ENCODE peak calls at places on chromosomes 13 and 19, in six cellular contexts. Z, H, I, V, Y and G are unnamed samples.

GRCh38 chr19:39937094-39937493 is 2.7 kb upstream of the FCGBP start:
- DNase-seq in Z (no peak), H (no peak), I (no peak), V (no peak), Y (no peak), G (no peak)

GRCh38 chr13:41917641-41918040 is 43.3 kb downstream of the VWA8 start:
- DNase-seq in Z (no peak), H (no peak), I (no peak), V (no peak), Y (peak), G (no peak)

GRCh38 chr19:2179095-2179494 is 15.4 kb downstream of the DOT1L start:
- DNase-seq in Z (no peak), H (no peak), I (no peak), V (no peak), Y (no peak), G (no peak)

GRCh38 chr19:29664753-29665214 is 477 bp upstream of the PLEKHF1 start:
- DNase-seq in Z (no peak), H (no peak), I (no peak), V (no peak), Y (no peak), G (no peak)

GRCh38 chr19:33580026-33580644 is 41.6 kb upstream of the CHST8 start:
- DNase-seq in Z (peak), H (no peak), I (no peak), V (no peak), Y (no peak), G (no peak)

GRCh38 chr13:42066542-42066941 is 18.1 kb downstream of the DGKH start:
- DNase-seq in Z (no peak), H (no peak), I (no peak), V (no peak), Y (peak), G (no peak)

GRCh38 chr19:1847684-1848398 is 442 bp downstream of the REXO1 start:
- DNase-seq in Z (peak), H (no peak), I (no peak), V (no peak), Y (no peak), G (no peak)

GRCh38 chr19:6223461-6224307 is 56.1 kb downstream of the MLLT1 start:
- DNase-seq in Z (no peak), H (no peak), I (no peak), V (no peak), Y (no peak), G (no peak)

GRCh38 chr19:33194884-33195710 is 967 bp downstream of the LRP3 start:
- DNase-seq in Z (peak), H (no peak), I (no peak), V (peak), Y (no peak), G (no peak)

GRCh38 chr13:107252428-107252827 is 684.5 kb upstream of the ARGLU1 start:
- DNase-seq in Z (no peak), H (no peak), I (no peak), V (no peak), Y (no peak), G (no peak)

GRCh38 chr19:1942934-1943555 is 2.1 kb downstream of the CSNK1G2 start:
- DNase-seq in Z (no peak), H (no peak), I (no peak), V (peak), Y (no peak), G (peak)

GRCh38 chr13:76826527-76826926 is 59.7 kb downstream of the KCTD12 start:
- DNase-seq in Z (no peak), H (no peak), I (no peak), V (no peak), Y (no peak), G (no peak)

GRCh38 chr19:55251296-55252081 is 7.3 kb downstream of the PPP6R1 start:
- DNase-seq in Z (no peak), H (no peak), I (no peak), V (peak), Y (peak), G (no peak)

GRCh38 chr19:5143471-5144411 is 174.8 kb downstream of the KDM4B start:
- DNase-seq in Z (no peak), H (no peak), I (no peak), V (no peak), Y (no peak), G (peak)

GRCh38 chr19:14118165-14119051 is 846 bp upstream of the PRKACA start:
- DNase-seq in Z (peak), H (no peak), I (no peak), V (peak), Y (peak), G (peak)

GRCh38 chr19:46955114-46955812 is 64.4 kb upstream of the NPAS1 start:
- DNase-seq in Z (peak), H (no peak), I (no peak), V (no peak), Y (peak), G (no peak)

GRCh38 chr13:21069561-21070004 is 8.2 kb upstream of the LATS2 start:
- DNase-seq in Z (peak), H (no peak), I (no peak), V (no peak), Y (peak), G (no peak)

GRCh38 chr13:37442996-37443395 is 155.6 kb downstream of the POSTN start:
- DNase-seq in Z (no peak), H (no peak), I (no peak), V (no peak), Y (no peak), G (no peak)
- TF ChIP-seq CTCF in Z (no peak), H (no peak), I (no peak), V (no peak), Y (no peak), G (no peak)

DNA sequence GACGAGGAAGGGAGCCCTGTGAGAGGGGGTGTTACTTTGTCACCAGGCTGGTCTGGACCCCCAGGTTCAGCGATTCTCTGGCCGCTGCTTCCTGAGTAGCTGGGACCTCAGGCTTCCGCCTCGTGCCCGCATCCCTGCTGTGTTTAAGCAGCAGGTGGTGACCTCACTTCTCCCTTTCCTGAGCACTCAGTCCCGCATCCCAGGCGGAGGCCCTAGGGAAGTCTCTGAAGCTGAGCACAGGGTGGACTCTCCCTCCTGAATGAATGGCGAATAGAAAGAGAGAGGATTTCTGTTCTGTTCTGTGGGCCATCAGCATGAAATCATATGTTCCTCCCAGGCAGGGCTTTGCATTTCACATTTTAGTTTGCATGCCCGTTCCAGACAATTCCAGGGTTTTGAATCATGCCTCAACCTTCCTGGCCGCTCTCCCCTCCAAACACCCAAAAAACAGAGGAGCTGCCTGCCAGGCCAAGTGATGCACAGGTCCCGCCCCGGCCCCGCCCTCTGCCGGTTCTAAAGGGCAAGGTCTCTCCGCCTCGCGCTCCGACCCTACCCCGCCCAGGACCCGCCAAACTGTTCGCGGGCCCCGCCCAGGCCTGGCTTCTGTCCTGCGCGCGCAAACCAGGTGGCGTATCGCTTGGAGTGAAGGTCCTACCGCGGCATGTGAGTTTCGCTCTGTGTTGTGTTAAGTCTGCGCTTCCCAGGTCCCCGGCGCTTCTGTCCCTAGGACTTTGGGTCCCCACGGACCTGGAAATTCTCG is 35.1 kb upstream of the ZNF808 start:
- DNase-seq in Z (no peak), H (peak), I (no peak), V (no peak), Y (no peak), G (no peak)
- H3K4me3 ChIP-seq in Z (no peak), H (peak), I (no peak), V (no peak), Y (no peak), G (no peak)

GRCh38 chr13:102940143-102940542 is 94.3 kb downstream of the ERCC5 start:
- DNase-seq in Z (no peak), H (peak), I (no peak), V (no peak), Y (no peak), G (no peak)
- TF ChIP-seq CTCF in Z (no peak), H (peak), I (peak), V (no peak), Y (no peak), G (no peak)

GRCh38 chr13:40680659-40681323 is 14.3 kb upstream of the FOXO1 start:
- DNase-seq in Z (no peak), H (peak), I (no peak), V (no peak), Y (no peak), G (no peak)
- H3K4me3 ChIP-seq in Z (no peak), H (peak), I (no peak), V (no peak), Y (no peak), G (no peak)